ENCODE peak calls at places on chromosomes 11 and 22, in four cellular contexts. One of them, this sample, is unnamed. For H3K36me3, the result is how much of the 10 kb centered on the place peaks cover.

GRCh38 chr11:68142028-68142412 is 20.8 kb upstream of the CHKA start:
- DNase-seq in heart right ventricle: peak
- DNase-seq in spleen: no peak
- DNase-seq in neural progenitor cell: no peak
- DNase-seq in this sample: no peak

GRCh38 chr11:34270711-34271110 is 87.1 kb downstream of the ABTB2 start:
- DNase-seq in heart right ventricle: no peak
- DNase-seq in spleen: no peak
- DNase-seq in neural progenitor cell: no peak
- DNase-seq in this sample: no peak

GRCh38 chr11:94283678-94284077 is 20.7 kb upstream of the IZUMO1R start:
- DNase-seq in heart right ventricle: no peak
- DNase-seq in spleen: no peak
- DNase-seq in neural progenitor cell: no peak
- DNase-seq in this sample: no peak

GRCh38 chr11:68503281-68503687 is 42.7 kb downstream of the PPP6R3 start:
- DNase-seq in heart right ventricle: no peak
- DNase-seq in spleen: no peak
- DNase-seq in neural progenitor cell: no peak
- DNase-seq in this sample: no peak

GRCh38 chr11:3103076-3103475 is 45.9 kb upstream of the CARS1 start:
- DNase-seq in heart right ventricle: no peak
- DNase-seq in spleen: no peak
- DNase-seq in neural progenitor cell: no peak
- DNase-seq in this sample: no peak

GRCh38 chr11:122486793-122487495 is 168.6 kb upstream of the UBASH3B start:
- DNase-seq in heart right ventricle: no peak
- DNase-seq in spleen: no peak
- DNase-seq in neural progenitor cell: peak
- DNase-seq in this sample: no peak

GRCh38 chr11:1082346-1082727 is 7.7 kb downstream of the MUC2 start:
- DNase-seq in heart right ventricle: no peak
- DNase-seq in spleen: peak
- DNase-seq in neural progenitor cell: no peak
- DNase-seq in this sample: no peak

GRCh38 chr11:119373917-119374631 is 7.4 kb downstream of the USP2 start:
- DNase-seq in heart right ventricle: peak
- DNase-seq in spleen: no peak
- DNase-seq in neural progenitor cell: peak
- DNase-seq in this sample: no peak

GRCh38 chr22:46908641-46909107 is 146.2 kb downstream of the TBC1D22A start:
- DNase-seq in heart right ventricle: no peak
- DNase-seq in spleen: no peak
- DNase-seq in neural progenitor cell: peak
- DNase-seq in this sample: no peak

GRCh38 chr22:40310771-40311120 is 35.6 kb upstream of the ADSL start:
- DNase-seq in heart right ventricle: no peak
- DNase-seq in spleen: no peak
- DNase-seq in neural progenitor cell: no peak
- DNase-seq in this sample: no peak

GRCh38 chr11:293293-293851 is 4.4 kb downstream of the PGGHG start:
- DNase-seq in heart right ventricle: peak
- DNase-seq in spleen: peak
- DNase-seq in neural progenitor cell: no peak
- DNase-seq in this sample: no peak

GRCh38 chr11:18011633-18012313 is 1.1 kb downstream of the SERGEF start:
- DNase-seq in heart right ventricle: no peak
- DNase-seq in spleen: peak
- DNase-seq in neural progenitor cell: peak
- DNase-seq in this sample: no peak

GRCh38 chr11:106468091-106468490 is 390.6 kb downstream of the AASDHPPT start:
- DNase-seq in heart right ventricle: no peak
- DNase-seq in spleen: no peak
- DNase-seq in neural progenitor cell: no peak
- DNase-seq in this sample: no peak

GRCh38 chr11:119290894-119291497 is 25.9 kb downstream of the MCAM start:
- DNase-seq in heart right ventricle: no peak
- DNase-seq in spleen: no peak
- DNase-seq in neural progenitor cell: no peak
- DNase-seq in this sample: no peak

GRCh38 chr11:45607995-45608394 is 57.4 kb downstream of the CHST1 start:
- DNase-seq in heart right ventricle: peak
- DNase-seq in spleen: no peak
- DNase-seq in neural progenitor cell: no peak
- DNase-seq in this sample: peak

GRCh38 chr11:86617502-86617901 is 54.9 kb downstream of the ME3 start:
- DNase-seq in heart right ventricle: no peak
- DNase-seq in spleen: no peak
- DNase-seq in neural progenitor cell: no peak
- DNase-seq in this sample: no peak

GRCh38 chr22:32286290-32286840 is 31.2 kb upstream of the SLC5A4 start:
- DNase-seq in heart right ventricle: no peak
- DNase-seq in spleen: no peak
- DNase-seq in neural progenitor cell: no peak
- DNase-seq in this sample: no peak

GRCh38 chr22:17411213-17411612 is 42.0 kb downstream of the CECR2 start:
- DNase-seq in heart right ventricle: no peak
- DNase-seq in spleen: no peak
- DNase-seq in neural progenitor cell: no peak
- DNase-seq in this sample: no peak

GRCh38 chr22:42947211-42947990 is 67.5 kb downstream of the PACSIN2 start:
- DNase-seq in heart right ventricle: peak
- DNase-seq in spleen: no peak
- DNase-seq in neural progenitor cell: peak
- DNase-seq in this sample: no peak

GRCh38 chr22:31056986-31057599 is 24.0 kb upstream of the SMTN start:
- DNase-seq in heart right ventricle: no peak
- DNase-seq in spleen: no peak
- DNase-seq in neural progenitor cell: no peak
- DNase-seq in this sample: no peak

GRCh38 chr22:36303874-36304273 is 50.9 kb downstream of the APOL1 start:
- DNase-seq in heart right ventricle: no peak
- DNase-seq in spleen: no peak
- DNase-seq in neural progenitor cell: no peak
- DNase-seq in this sample: no peak

GRCh38 chr11:4546876-4547275 is 1.9 kb downstream of the OR52M1 start:
- DNase-seq in heart right ventricle: no peak
- DNase-seq in spleen: no peak
- DNase-seq in neural progenitor cell: no peak
- DNase-seq in this sample: no peak

DNA sequence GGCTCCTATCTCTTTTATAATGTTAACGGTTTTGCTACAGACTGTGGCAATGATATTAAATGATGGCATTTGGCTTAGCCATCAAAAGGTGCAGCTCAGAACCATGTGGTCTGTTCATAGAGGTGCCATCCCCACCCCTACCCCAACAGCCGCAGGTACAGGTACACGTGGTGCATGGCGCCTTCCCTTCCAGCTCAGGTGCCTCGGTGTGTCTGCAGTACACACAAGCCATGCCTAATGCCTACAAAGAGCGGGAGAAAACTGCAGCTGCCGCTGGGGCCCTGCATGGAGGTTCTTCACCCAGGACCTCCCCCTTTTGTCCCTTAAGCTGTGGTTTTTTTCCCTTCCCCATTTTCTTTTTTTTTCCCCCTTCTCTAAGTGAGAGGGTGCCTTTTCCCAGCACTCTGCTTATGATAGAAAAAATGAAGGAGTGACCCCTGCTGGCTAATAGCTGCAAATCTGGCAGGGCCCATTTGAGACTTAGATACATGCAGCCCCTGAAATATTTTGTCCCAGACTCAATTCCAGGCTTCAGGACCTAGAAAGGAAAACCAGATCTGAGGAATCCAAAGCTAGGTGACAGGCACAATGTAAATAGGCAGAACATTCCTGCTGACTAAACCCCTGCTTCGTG is 6.5 kb downstream of the OR52M1 start:
- DNase-seq in heart right ventricle: no peak
- DNase-seq in spleen: no peak
- DNase-seq in neural progenitor cell: peak
- DNase-seq in this sample: no peak
- TF ChIP-seq CTCF in heart right ventricle: no peak
- TF ChIP-seq CTCF in spleen: no peak
- TF ChIP-seq CTCF in neural progenitor cell: peak
- TF ChIP-seq CTCF in this sample: peak

GRCh38 chr11:70433038-70433437 is 34.7 kb downstream of the CTTN start:
- DNase-seq in heart right ventricle: no peak
- DNase-seq in spleen: no peak
- DNase-seq in neural progenitor cell: no peak
- DNase-seq in this sample: no peak

GRCh38 chr11:70430671-70431574 is 32.6 kb downstream of the CTTN start:
- DNase-seq in heart right ventricle: no peak
- DNase-seq in spleen: no peak
- DNase-seq in neural progenitor cell: no peak
- DNase-seq in this sample: no peak

GRCh38 chr11:70431611-70432010 is 33.3 kb downstream of the CTTN start:
- DNase-seq in heart right ventricle: no peak
- DNase-seq in spleen: no peak
- DNase-seq in neural progenitor cell: no peak
- DNase-seq in this sample: no peak

GRCh38 chr11:70432580-70432979 is 34.3 kb downstream of the CTTN start:
- DNase-seq in heart right ventricle: no peak
- DNase-seq in spleen: no peak
- DNase-seq in neural progenitor cell: no peak
- DNase-seq in this sample: no peak

GRCh38 chr11:70432065-70432464 is 33.7 kb downstream of the CTTN start:
- DNase-seq in heart right ventricle: no peak
- DNase-seq in spleen: no peak
- DNase-seq in neural progenitor cell: no peak
- DNase-seq in this sample: no peak
- H3K36me3 ChIP-seq in heart right ventricle: half or more
- H3K36me3 ChIP-seq in spleen: under half
- H3K36me3 ChIP-seq in neural progenitor cell: under half
- H3K36me3 ChIP-seq in this sample: under half

GRCh38 chr22:20804650-20805049 is 30.7 kb downstream of the SERPIND1 start:
- DNase-seq in heart right ventricle: no peak
- DNase-seq in spleen: no peak
- DNase-seq in neural progenitor cell: no peak
- DNase-seq in this sample: no peak

GRCh38 chr22:20802922-20803553 is 29.1 kb downstream of the SERPIND1 start:
- DNase-seq in heart right ventricle: no peak
- DNase-seq in spleen: no peak
- DNase-seq in neural progenitor cell: no peak
- DNase-seq in this sample: no peak

GRCh38 chr22:20802452-20802851 is 28.5 kb downstream of the SERPIND1 start:
- DNase-seq in heart right ventricle: no peak
- DNase-seq in spleen: no peak
- DNase-seq in neural progenitor cell: no peak
- DNase-seq in this sample: no peak

GRCh38 chr22:20805972-20806471 is 32.1 kb downstream of the SERPIND1 start:
- DNase-seq in heart right ventricle: no peak
- DNase-seq in spleen: no peak
- DNase-seq in neural progenitor cell: no peak
- DNase-seq in this sample: no peak

DNA sequence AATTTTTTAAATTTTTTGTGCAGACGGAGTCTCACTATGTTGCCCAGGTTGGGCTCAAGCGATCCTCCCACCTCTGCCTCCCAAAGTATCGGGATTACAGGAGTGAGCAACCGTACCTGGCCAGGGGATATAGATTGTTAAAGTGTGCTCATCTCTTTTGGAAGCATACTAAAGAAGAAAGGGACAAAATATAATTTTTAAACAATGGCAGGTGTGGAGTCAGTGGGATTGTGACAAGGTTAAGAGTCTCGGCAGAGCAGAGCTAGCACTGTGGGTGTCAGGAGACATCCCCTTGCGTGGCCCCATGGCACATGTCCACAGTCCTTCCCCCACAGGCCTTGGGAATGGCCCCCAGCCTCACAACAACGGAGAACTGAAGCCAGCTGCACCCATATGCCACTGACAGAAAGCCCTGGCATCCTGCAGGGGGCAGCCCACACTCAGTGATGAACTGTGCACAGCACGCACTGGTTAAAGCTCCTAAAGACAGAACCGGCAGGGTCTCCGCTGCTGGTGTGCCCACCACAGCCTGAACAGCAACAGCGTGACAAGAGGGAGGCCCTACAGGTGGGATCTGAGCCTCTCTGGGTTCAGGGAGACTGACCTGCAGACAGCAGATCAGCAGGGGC is 29.9 kb downstream of the SERPIND1 start:
- DNase-seq in heart right ventricle: peak
- DNase-seq in spleen: peak
- DNase-seq in neural progenitor cell: peak
- DNase-seq in this sample: no peak
- TF ChIP-seq CTCF in heart right ventricle: peak
- TF ChIP-seq CTCF in spleen: peak
- TF ChIP-seq CTCF in neural progenitor cell: peak
- TF ChIP-seq CTCF in this sample: peak

DNA sequence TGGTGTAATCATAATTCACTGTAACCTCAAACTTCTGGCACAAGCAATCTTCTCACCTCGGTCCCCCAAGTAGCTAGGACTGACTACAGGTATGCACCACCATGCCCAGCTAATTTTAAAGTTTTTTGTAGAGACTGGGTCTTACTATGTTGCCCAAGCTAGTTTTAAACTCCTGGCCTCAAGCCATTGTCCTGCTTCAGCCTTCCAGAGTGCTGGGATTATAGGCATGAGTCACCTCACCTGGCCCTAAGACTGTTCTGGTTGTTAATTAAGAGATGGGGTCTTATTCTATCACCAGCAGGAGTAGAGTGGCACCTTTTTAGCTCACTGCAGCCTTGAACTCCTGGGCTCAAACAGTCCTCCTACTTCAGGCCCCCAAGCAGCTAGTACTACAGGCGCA is 52.0 kb upstream of the DEPDC7 start:
- DNase-seq in heart right ventricle: no peak
- DNase-seq in spleen: no peak
- DNase-seq in neural progenitor cell: no peak
- DNase-seq in this sample: no peak
- H3K36me3 ChIP-seq in heart right ventricle: half or more
- H3K36me3 ChIP-seq in spleen: under half
- H3K36me3 ChIP-seq in neural progenitor cell: under half
- H3K36me3 ChIP-seq in this sample: under half

GRCh38 chr11:90639687-90640086 is 416.8 kb upstream of the CHORDC1 start:
- DNase-seq in heart right ventricle: no peak
- DNase-seq in spleen: no peak
- DNase-seq in neural progenitor cell: no peak
- DNase-seq in this sample: no peak
- TF ChIP-seq CTCF in heart right ventricle: peak
- TF ChIP-seq CTCF in spleen: no peak
- TF ChIP-seq CTCF in neural progenitor cell: peak
- TF ChIP-seq CTCF in this sample: peak

DNA sequence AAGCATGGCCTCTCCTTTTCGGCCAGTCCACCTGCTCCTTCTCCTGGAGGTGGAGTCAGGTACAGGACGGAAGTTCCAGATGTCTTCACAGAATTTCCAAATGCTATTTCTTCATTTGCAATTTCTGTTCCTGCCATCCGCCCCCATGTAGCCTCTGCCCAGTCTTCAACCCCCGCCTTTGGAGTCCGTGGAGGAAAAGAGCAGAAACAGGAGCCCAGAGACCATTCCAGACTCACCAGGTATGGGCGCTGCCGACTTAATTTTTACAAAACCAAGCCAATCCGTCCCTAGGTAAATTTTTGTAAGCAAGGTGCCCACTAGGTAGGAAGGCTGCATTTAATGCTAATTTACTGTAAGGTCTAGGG is 28.9 kb downstream of the RELT start:
- DNase-seq in heart right ventricle: no peak
- DNase-seq in spleen: no peak
- DNase-seq in neural progenitor cell: no peak
- DNase-seq in this sample: no peak
- H3K36me3 ChIP-seq in heart right ventricle: half or more
- H3K36me3 ChIP-seq in spleen: under half
- H3K36me3 ChIP-seq in neural progenitor cell: under half
- H3K36me3 ChIP-seq in this sample: under half

This sample was measured in kidney epithelial cell.